ENCODE peak calls at places on chromosomes 6 and 20, in nine cellular contexts. Y is EL; H is AG09319; F is NB4; M is lower lobe of right lung; W is cardiac muscle cell; P is mesenteric fat pad; O is naive thymus-derived CD4-positive, alpha-beta T cell; B is NCI-H1092 treated with DMSO at 0.1 percent for 48 hours. D is an unnamed sample.

GRCh38 chr20:64254571-64255360 is 782 bp upstream of the PCMTD2 start:
- DNase-seq in P (peak; percentile 86), W (no peak), B (no peak), Y (no peak), O (no peak), M (no peak), H (no peak), F (no peak), D (no peak)

GRCh38 chr6:131060311-131060710 is 2.7 kb downstream of the EPB41L2 start:
- DNase-seq in M (no peak), P (no peak), O (no peak), Y (peak; percentile 41), H (no peak), B (no peak), F (no peak), W (no peak), D (no peak)

GRCh38 chr6:89828988-89829590 is 591 bp upstream of the CASP8AP2 start:
- DNase-seq in O (no peak), P (peak; percentile 57), W (no peak), B (no peak), M (no peak), Y (no peak), F (peak; percentile 54), H (no peak), D (no peak)

GRCh38 chr20:21308340-21308739 is 5.2 kb downstream of the XRN2 start:
- DNase-seq in O (no peak), H (no peak), M (no peak), W (no peak), Y (no peak), F (no peak), P (no peak), B (no peak), D (no peak)

GRCh38 chr6:130628862-130629261 is 198.3 kb upstream of the SMLR1 start:
- DNase-seq in M (no peak), F (no peak), O (no peak), Y (no peak), H (no peak), P (no peak), W (no peak), B (no peak), D (no peak)

GRCh38 chr20:23257106-23257761 is 93.4 kb upstream of the NXT1 start:
- DNase-seq in P (no peak), M (no peak), Y (no peak), H (no peak), W (no peak), O (no peak), F (no peak), B (peak; percentile 45), D (no peak)

GRCh38 chr6:149581349-149581748 is 15.2 kb downstream of the GINM1 start:
- DNase-seq in W (no peak), B (no peak), M (no peak), O (no peak), F (no peak), Y (no peak), P (no peak), H (no peak), D (no peak)

GRCh38 chr6:35797837-35798526 is 859 bp upstream of the CLPS start:
- DNase-seq in F (no peak), O (no peak), W (no peak), P (no peak), Y (no peak), M (no peak), B (no peak), H (no peak), D (no peak)

GRCh38 chr6:150902142-150902800 is 36.8 kb downstream of the MTHFD1L start:
- DNase-seq in B (no peak), H (no peak), M (no peak), F (no peak), P (no peak), Y (no peak), O (no peak), W (peak; percentile 17), D (no peak)

GRCh38 chr6:129920103-129920798 is 59.1 kb upstream of the TMEM244 start:
- DNase-seq in F (no peak), W (no peak), M (no peak), P (no peak), Y (peak; percentile 44), O (no peak), H (no peak), B (no peak), D (no peak)

GRCh38 chr6:21615504-21615903 is 22.0 kb downstream of the SOX4 start:
- DNase-seq in W (no peak), Y (no peak), P (no peak), B (no peak), O (no peak), H (no peak), F (no peak), M (no peak), D (no peak)

GRCh38 chr6:161480416-161481165 is 206.7 kb upstream of the AGPAT4 start:
- DNase-seq in O (no peak), B (no peak), W (no peak), Y (no peak), P (no peak), F (no peak), H (no peak), M (no peak), D (no peak)

GRCh38 chr20:61451009-61451408 is 198.9 kb downstream of the CDH4 start:
- DNase-seq in M (no peak), W (no peak), P (no peak), F (no peak), Y (no peak), O (no peak), H (no peak), B (no peak), D (no peak)

GRCh38 chr6:138105880-138106664 is 1.1 kb downstream of the PERP start:
- DNase-seq in P (no peak), M (no peak), F (no peak), B (no peak), O (no peak), W (peak; percentile 27), Y (no peak), H (no peak), D (no peak)

GRCh38 chr6:56866917-56867522 is 87.9 kb upstream of the BEND6 start:
- DNase-seq in H (no peak), F (no peak), M (no peak), O (no peak), B (no peak), W (no peak), Y (peak; percentile 66), P (no peak), D (no peak)

GRCh38 chr20:5797165-5797564 is 47.0 kb downstream of the SHLD1 start:
- DNase-seq in F (no peak), M (no peak), B (no peak), W (no peak), P (no peak), O (no peak), Y (no peak), H (no peak), D (no peak)

GRCh38 chr6:114085206-114085605 is 114.3 kb upstream of the HDAC2 start:
- DNase-seq in W (no peak), O (no peak), P (no peak), B (no peak), H (peak; percentile 15), Y (peak; percentile 64), M (no peak), F (no peak), D (no peak)

GRCh38 chr6:122042380-122042779 is 357.1 kb upstream of the HSF2 start:
- DNase-seq in M (no peak), B (no peak), Y (no peak), W (no peak), F (no peak), H (no peak), P (no peak), O (no peak), D (no peak)

GRCh38 chr6:10463491-10464481 is 48.9 kb upstream of the TFAP2A start:
- DNase-seq in F (no peak), H (no peak), Y (no peak), O (no peak), W (no peak), M (no peak), P (no peak), B (no peak), D (no peak)

D was measured in activated gamma-delta T cell.